ENCODE peak calls at places on chromosomes 6 and 20, in four cellular contexts. H is T-helper 9 cell, E is germinal center, P is nucleus accumbens. L is an unnamed sample.

GRCh38 chr6:3517350-3517749 is 60.5 kb upstream of the SLC22A23 start:
- DNase-seq in H (no peak), E (no peak), P (no peak), L (no peak)

GRCh38 chr20:52799130-52799529 is 173.0 kb upstream of the TSHZ2 start:
- DNase-seq in H (no peak), E (no peak), P (no peak), L (no peak)

GRCh38 chr6:109791301-109791700 is 100.2 kb downstream of the FIG4 start:
- DNase-seq in H (no peak), E (no peak), P (no peak), L (no peak)

GRCh38 chr20:30286157-30286556 is 971.3 kb upstream of the DEFB115 start:
- DNase-seq in E (no peak), H (no peak), P (no peak), L (peak)

GRCh38 chr20:19928379-19929360 is 88.5 kb upstream of the NAA20 start:
- DNase-seq in H (no peak), P (no peak), E (no peak), L (no peak)

GRCh38 chr6:154509421-154510143 is 903 bp downstream of the CNKSR3 start:
- DNase-seq in E (no peak), H (no peak), P (peak), L (peak)

GRCh38 chr6:90420495-90420894 is 123.9 kb upstream of the BACH2 start:
- DNase-seq in H (no peak), E (no peak), P (no peak), L (no peak)

GRCh38 chr20:50680106-50680960 is 11.0 kb downstream of the RIPOR3 start:
- DNase-seq in P (no peak), E (no peak), H (no peak), L (no peak)

GRCh38 chr6:28633445-28634215 is 107.9 kb downstream of the GPX5 start:
- DNase-seq in H (no peak), P (no peak), E (no peak), L (no peak)

GRCh38 chr6:5999688-6000608 is 6.8 kb downstream of the NRN1 start:
- DNase-seq in H (no peak), E (no peak), P (no peak), L (no peak)

GRCh38 chr6:33809619-33810018 is 5.8 kb upstream of the MLN start:
- DNase-seq in E (no peak), H (no peak), P (no peak), L (no peak)

GRCh38 chr6:26594730-26595632 is 1.8 kb upstream of the ABT1 start:
- DNase-seq in P (no peak), E (no peak), H (no peak), L (peak)

GRCh38 chr6:120938876-120939231 is 395.4 kb downstream of the TBC1D32 start:
- DNase-seq in H (no peak), E (peak), P (no peak), L (no peak)

GRCh38 chr20:35954907-35955251 is 577 bp upstream of the SCAND1 start:
- DNase-seq in P (no peak), H (peak), E (no peak), L (peak)

GRCh38 chr20:48932375-48932941 is 10.9 kb downstream of the ARFGEF2 start:
- DNase-seq in P (no peak), H (no peak), E (no peak), L (no peak)

L was measured in DMS53.